ENCODE peak calls at places on chromosomes 6 and 20, in nine cellular contexts. One of them, this sample, is unnamed.

GRCh38 chr20:56566621-56567020 is 33.6 kb downstream of the FAM209B start:
- DNase-seq in right lobe of liver: no peak
- DNase-seq in NCI-H524: no peak
- DNase-seq in T-helper 17 cell: no peak
- DNase-seq in ureter: no peak
- DNase-seq in substantia nigra: no peak
- DNase-seq in fibroblast of lung: no peak
- DNase-seq in NCI-H187: peak
- DNase-seq in GDM1: no peak
- DNase-seq in this sample: no peak

GRCh38 chr6:128807577-128807976 is 75.4 kb upstream of the LAMA2 start:
- DNase-seq in right lobe of liver: no peak
- DNase-seq in NCI-H524: peak
- DNase-seq in T-helper 17 cell: no peak
- DNase-seq in ureter: no peak
- DNase-seq in substantia nigra: no peak
- DNase-seq in fibroblast of lung: peak
- DNase-seq in NCI-H187: no peak
- DNase-seq in GDM1: no peak
- DNase-seq in this sample: no peak

GRCh38 chr6:128725271-128726233 is 157.4 kb upstream of the LAMA2 start:
- DNase-seq in right lobe of liver: no peak
- DNase-seq in NCI-H524: peak
- DNase-seq in T-helper 17 cell: no peak
- DNase-seq in ureter: no peak
- DNase-seq in substantia nigra: no peak
- DNase-seq in fibroblast of lung: peak
- DNase-seq in NCI-H187: no peak
- DNase-seq in GDM1: no peak
- DNase-seq in this sample: no peak

GRCh38 chr20:14383326-14383725 is 45.9 kb upstream of the FLRT3 start:
- DNase-seq in right lobe of liver: no peak
- DNase-seq in NCI-H524: no peak
- DNase-seq in T-helper 17 cell: no peak
- DNase-seq in ureter: no peak
- DNase-seq in substantia nigra: no peak
- DNase-seq in fibroblast of lung: no peak
- DNase-seq in NCI-H187: no peak
- DNase-seq in GDM1: no peak
- DNase-seq in this sample: no peak

GRCh38 chr6:12572884-12573824 is 143.4 kb upstream of the PHACTR1 start:
- DNase-seq in right lobe of liver: no peak
- DNase-seq in NCI-H524: no peak
- DNase-seq in T-helper 17 cell: no peak
- DNase-seq in ureter: no peak
- DNase-seq in substantia nigra: no peak
- DNase-seq in fibroblast of lung: peak
- DNase-seq in NCI-H187: no peak
- DNase-seq in GDM1: no peak
- DNase-seq in this sample: no peak

GRCh38 chr6:154219250-154219649 is 137.4 kb downstream of the IPCEF1 start:
- DNase-seq in right lobe of liver: no peak
- DNase-seq in NCI-H524: no peak
- DNase-seq in T-helper 17 cell: no peak
- DNase-seq in ureter: no peak
- DNase-seq in substantia nigra: no peak
- DNase-seq in fibroblast of lung: no peak
- DNase-seq in NCI-H187: no peak
- DNase-seq in GDM1: no peak
- DNase-seq in this sample: no peak

GRCh38 chr20:40844285-40844684 is 155.2 kb upstream of the MAFB start:
- DNase-seq in right lobe of liver: no peak
- DNase-seq in NCI-H524: no peak
- DNase-seq in T-helper 17 cell: no peak
- DNase-seq in ureter: no peak
- DNase-seq in substantia nigra: no peak
- DNase-seq in fibroblast of lung: no peak
- DNase-seq in NCI-H187: peak
- DNase-seq in GDM1: no peak
- DNase-seq in this sample: no peak

GRCh38 chr20:35561268-35561667 is 19.4 kb downstream of the ERGIC3 start:
- DNase-seq in right lobe of liver: no peak
- DNase-seq in NCI-H524: peak
- DNase-seq in T-helper 17 cell: no peak
- DNase-seq in ureter: no peak
- DNase-seq in substantia nigra: peak
- DNase-seq in fibroblast of lung: peak
- DNase-seq in NCI-H187: no peak
- DNase-seq in GDM1: no peak
- DNase-seq in this sample: no peak

GRCh38 chr6:29627762-29628418 is 5.1 kb downstream of the GABBR1 start:
- DNase-seq in right lobe of liver: peak
- DNase-seq in NCI-H524: peak
- DNase-seq in T-helper 17 cell: peak
- DNase-seq in ureter: peak
- DNase-seq in substantia nigra: peak
- DNase-seq in fibroblast of lung: peak
- DNase-seq in NCI-H187: no peak
- DNase-seq in GDM1: peak
- DNase-seq in this sample: peak

GRCh38 chr6:115934829-115935228 is 125.9 kb downstream of the FRK start:
- DNase-seq in right lobe of liver: no peak
- DNase-seq in NCI-H524: no peak
- DNase-seq in T-helper 17 cell: no peak
- DNase-seq in ureter: no peak
- DNase-seq in substantia nigra: no peak
- DNase-seq in fibroblast of lung: no peak
- DNase-seq in NCI-H187: no peak
- DNase-seq in GDM1: no peak
- DNase-seq in this sample: no peak

GRCh38 chr20:35017099-35017835 is 61.6 kb downstream of the MYH7B start:
- DNase-seq in right lobe of liver: no peak
- DNase-seq in NCI-H524: no peak
- DNase-seq in T-helper 17 cell: no peak
- DNase-seq in ureter: no peak
- DNase-seq in substantia nigra: no peak
- DNase-seq in fibroblast of lung: no peak
- DNase-seq in NCI-H187: no peak
- DNase-seq in GDM1: no peak
- DNase-seq in this sample: no peak

GRCh38 chr6:158798311-158798710 is 20.9 kb downstream of the EZR start:
- DNase-seq in right lobe of liver: no peak
- DNase-seq in NCI-H524: no peak
- DNase-seq in T-helper 17 cell: no peak
- DNase-seq in ureter: peak
- DNase-seq in substantia nigra: no peak
- DNase-seq in fibroblast of lung: no peak
- DNase-seq in NCI-H187: no peak
- DNase-seq in GDM1: no peak
- DNase-seq in this sample: no peak

GRCh38 chr6:31541059-31541657 is 645 bp downstream of the DDX39B start:
- DNase-seq in right lobe of liver: no peak
- DNase-seq in NCI-H524: peak
- DNase-seq in T-helper 17 cell: peak
- DNase-seq in ureter: peak
- DNase-seq in substantia nigra: no peak
- DNase-seq in fibroblast of lung: peak
- DNase-seq in NCI-H187: peak
- DNase-seq in GDM1: no peak
- DNase-seq in this sample: peak

GRCh38 chr20:63026582-63027424 is 20.0 kb upstream of the BHLHE23 start:
- DNase-seq in right lobe of liver: no peak
- DNase-seq in NCI-H524: no peak
- DNase-seq in T-helper 17 cell: no peak
- DNase-seq in ureter: no peak
- DNase-seq in substantia nigra: no peak
- DNase-seq in fibroblast of lung: no peak
- DNase-seq in NCI-H187: no peak
- DNase-seq in GDM1: no peak
- DNase-seq in this sample: no peak

GRCh38 chr6:144330588-144330987 is 45.5 kb downstream of the UTRN start:
- DNase-seq in right lobe of liver: no peak
- DNase-seq in NCI-H524: no peak
- DNase-seq in T-helper 17 cell: no peak
- DNase-seq in ureter: peak
- DNase-seq in substantia nigra: no peak
- DNase-seq in fibroblast of lung: no peak
- DNase-seq in NCI-H187: no peak
- DNase-seq in GDM1: no peak
- DNase-seq in this sample: no peak

GRCh38 chr6:131368077-131368911 is 204.7 kb upstream of the ARG1 start:
- DNase-seq in right lobe of liver: peak
- DNase-seq in NCI-H524: no peak
- DNase-seq in T-helper 17 cell: no peak
- DNase-seq in ureter: peak
- DNase-seq in substantia nigra: peak
- DNase-seq in fibroblast of lung: peak
- DNase-seq in NCI-H187: no peak
- DNase-seq in GDM1: no peak
- DNase-seq in this sample: no peak

GRCh38 chr20:20743511-20744169 is 31.2 kb upstream of the RALGAPA2 start:
- DNase-seq in right lobe of liver: peak
- DNase-seq in NCI-H524: no peak
- DNase-seq in T-helper 17 cell: no peak
- DNase-seq in ureter: peak
- DNase-seq in substantia nigra: peak
- DNase-seq in fibroblast of lung: peak
- DNase-seq in NCI-H187: no peak
- DNase-seq in GDM1: peak
- DNase-seq in this sample: no peak

This sample was measured in omental fat pad.